ENCODE peak calls at places on chromosomes 1 and 21, in five cellular contexts. One of them, this sample, is unnamed.

GRCh38 chr1:244444854-244445253 is 6.9 kb downstream of the ADSS2 start:
- DNase-seq in GM23248: peak; percentile 52
- DNase-seq in Karpas-422: no peak
- DNase-seq in IMR-90: no peak
- DNase-seq in PC-9: no peak
- DNase-seq in this sample: no peak

GRCh38 chr1:241627453-241628329 is 12.5 kb downstream of the CHML start:
- DNase-seq in GM23248: peak; percentile 87
- DNase-seq in Karpas-422: peak; percentile 86
- DNase-seq in IMR-90: peak; percentile 86
- DNase-seq in PC-9: peak; percentile 64
- DNase-seq in this sample: peak; percentile 57

GRCh38 chr1:115727706-115728249 is 40.7 kb downstream of the CASQ2 start:
- DNase-seq in GM23248: peak; percentile 82
- DNase-seq in Karpas-422: no peak
- DNase-seq in IMR-90: peak; percentile 75
- DNase-seq in PC-9: peak; percentile 85
- DNase-seq in this sample: no peak

GRCh38 chr1:60298290-60298689 is 224.7 kb upstream of the C1orf87 start:
- DNase-seq in GM23248: no peak
- DNase-seq in Karpas-422: no peak
- DNase-seq in IMR-90: no peak
- DNase-seq in PC-9: no peak
- DNase-seq in this sample: no peak

GRCh38 chr1:111481387-111482221 is 7.8 kb downstream of the C1orf162 start:
- DNase-seq in GM23248: peak; percentile 86
- DNase-seq in Karpas-422: peak; percentile 86
- DNase-seq in IMR-90: peak; percentile 66
- DNase-seq in PC-9: peak; percentile 80
- DNase-seq in this sample: no peak

GRCh38 chr1:211517006-211517405 is 25.0 kb upstream of the RD3 start:
- DNase-seq in GM23248: no peak
- DNase-seq in Karpas-422: peak; percentile 49
- DNase-seq in IMR-90: no peak
- DNase-seq in PC-9: peak; percentile 88
- DNase-seq in this sample: no peak

GRCh38 chr1:53069663-53070327 is 7.8 kb downstream of the PODN start:
- DNase-seq in GM23248: no peak
- DNase-seq in Karpas-422: no peak
- DNase-seq in IMR-90: no peak
- DNase-seq in PC-9: no peak
- DNase-seq in this sample: no peak

GRCh38 chr1:53112271-53112774 is 30.1 kb downstream of the SLC1A7 start:
- DNase-seq in GM23248: peak; percentile 87
- DNase-seq in Karpas-422: no peak
- DNase-seq in IMR-90: peak; percentile 87
- DNase-seq in PC-9: peak; percentile 76
- DNase-seq in this sample: no peak

GRCh38 chr1:19477284-19478240 is 7.8 kb downstream of the CAPZB start:
- DNase-seq in GM23248: no peak
- DNase-seq in Karpas-422: no peak
- DNase-seq in IMR-90: no peak
- DNase-seq in PC-9: no peak
- DNase-seq in this sample: no peak

GRCh38 chr1:236394905-236395779 is 1.1 kb downstream of the EDARADD start:
- DNase-seq in GM23248: peak; percentile 45
- DNase-seq in Karpas-422: no peak
- DNase-seq in IMR-90: no peak
- DNase-seq in PC-9: no peak
- DNase-seq in this sample: no peak

GRCh38 chr1:47624531-47624930 is 186.7 kb downstream of the FOXD2 start:
- DNase-seq in GM23248: no peak
- DNase-seq in Karpas-422: peak; percentile 74
- DNase-seq in IMR-90: no peak
- DNase-seq in PC-9: no peak
- DNase-seq in this sample: no peak

GRCh38 chr1:157155658-157156057 is 17.5 kb upstream of the ETV3 start:
- DNase-seq in GM23248: peak; percentile 36
- DNase-seq in Karpas-422: no peak
- DNase-seq in IMR-90: no peak
- DNase-seq in PC-9: no peak
- DNase-seq in this sample: no peak

GRCh38 chr1:153232553-153232952 is 15.2 kb downstream of the PRR9 start:
- DNase-seq in GM23248: no peak
- DNase-seq in Karpas-422: no peak
- DNase-seq in IMR-90: no peak
- DNase-seq in PC-9: peak; percentile 55
- DNase-seq in this sample: no peak

GRCh38 chr1:185916866-185917265 is 182.7 kb downstream of the HMCN1 start:
- DNase-seq in GM23248: peak; percentile 69
- DNase-seq in Karpas-422: no peak
- DNase-seq in IMR-90: peak; percentile 31
- DNase-seq in PC-9: no peak
- DNase-seq in this sample: no peak

GRCh38 chr1:159867322-159868064 is 5.0 kb upstream of the VSIG8 start:
- DNase-seq in GM23248: peak; percentile 22
- DNase-seq in Karpas-422: no peak
- DNase-seq in IMR-90: no peak
- DNase-seq in PC-9: no peak
- DNase-seq in this sample: no peak

GRCh38 chr1:23210351-23210785 is 6.9 kb downstream of the HTR1D start:
- DNase-seq in GM23248: peak; percentile 30
- DNase-seq in Karpas-422: no peak
- DNase-seq in IMR-90: no peak
- DNase-seq in PC-9: no peak
- DNase-seq in this sample: no peak

GRCh38 chr1:168623003-168623828 is 46.8 kb downstream of the XCL1 start:
- DNase-seq in GM23248: peak; percentile 96
- DNase-seq in Karpas-422: no peak
- DNase-seq in IMR-90: peak; percentile 30
- DNase-seq in PC-9: peak; percentile 89
- DNase-seq in this sample: no peak

GRCh38 chr1:221725683-221726330 is 16.1 kb downstream of the DUSP10 start:
- DNase-seq in GM23248: peak; percentile 83
- DNase-seq in Karpas-422: no peak
- DNase-seq in IMR-90: peak; percentile 60
- DNase-seq in PC-9: no peak
- DNase-seq in this sample: no peak

GRCh38 chr1:204889681-204890373 is 19.2 kb downstream of the NFASC start:
- DNase-seq in GM23248: peak; percentile 17
- DNase-seq in Karpas-422: no peak
- DNase-seq in IMR-90: no peak
- DNase-seq in PC-9: no peak
- DNase-seq in this sample: no peak

GRCh38 chr1:94884101-94884875 is 42.6 kb downstream of the CNN3 start:
- DNase-seq in GM23248: peak; percentile 84
- DNase-seq in Karpas-422: no peak
- DNase-seq in IMR-90: peak; percentile 76
- DNase-seq in PC-9: no peak
- DNase-seq in this sample: no peak

GRCh38 chr1:36576118-36576517 is 93.4 kb upstream of the CSF3R start:
- DNase-seq in GM23248: peak; percentile 61
- DNase-seq in Karpas-422: peak; percentile 86
- DNase-seq in IMR-90: peak; percentile 19
- DNase-seq in PC-9: peak; percentile 48
- DNase-seq in this sample: no peak

GRCh38 chr1:2378441-2378851 is 12.9 kb downstream of the MORN1 start:
- DNase-seq in GM23248: no peak
- DNase-seq in Karpas-422: no peak
- DNase-seq in IMR-90: no peak
- DNase-seq in PC-9: no peak
- DNase-seq in this sample: no peak

GRCh38 chr1:220824031-220824989 is 37.6 kb downstream of the MTARC1 start:
- DNase-seq in GM23248: no peak
- DNase-seq in Karpas-422: no peak
- DNase-seq in IMR-90: peak; percentile 27
- DNase-seq in PC-9: no peak
- DNase-seq in this sample: no peak

GRCh38 chr1:65527211-65527610 is 106.7 kb downstream of the LEPR start:
- DNase-seq in GM23248: peak; percentile 88
- DNase-seq in Karpas-422: no peak
- DNase-seq in IMR-90: peak; percentile 41
- DNase-seq in PC-9: no peak
- DNase-seq in this sample: no peak

GRCh38 chr1:99365121-99365520 is 100.8 kb downstream of the PLPPR4 start:
- DNase-seq in GM23248: no peak
- DNase-seq in Karpas-422: no peak
- DNase-seq in IMR-90: no peak
- DNase-seq in PC-9: no peak
- DNase-seq in this sample: no peak

DNA sequence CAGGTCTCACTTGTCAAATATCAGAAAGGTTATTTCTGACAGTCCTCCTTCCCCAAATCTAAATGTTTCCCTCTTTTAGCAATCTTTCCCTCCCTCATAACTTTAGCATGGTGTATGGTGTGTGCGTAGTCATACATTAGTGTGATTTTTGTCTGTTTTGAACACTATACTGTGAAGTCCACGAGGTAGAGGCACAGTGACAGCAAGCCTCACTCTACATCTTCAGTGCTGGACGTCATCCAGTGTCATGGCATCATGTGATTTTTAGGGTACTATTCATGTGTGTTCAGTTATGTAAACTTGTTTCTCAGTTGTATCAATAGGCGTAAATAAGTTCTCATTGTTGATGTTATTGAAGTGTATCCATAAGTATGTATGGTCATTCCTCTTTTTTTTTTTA is 39.1 kb downstream of the DYRK1A start:
- DNase-seq in GM23248: no peak
- DNase-seq in Karpas-422: peak; percentile 61
- DNase-seq in IMR-90: no peak
- DNase-seq in PC-9: no peak
- DNase-seq in this sample: no peak
- H3K4me2 ChIP-seq in GM23248: no peak overlapping the region
- H3K4me2 ChIP-seq in Karpas-422: peak overlapping the region; percentile 5
- H3K4me2 ChIP-seq in IMR-90: no peak overlapping the region
- H3K4me2 ChIP-seq in PC-9: no peak overlapping the region
- H3K4me2 ChIP-seq in this sample: no peak overlapping the region

DNA sequence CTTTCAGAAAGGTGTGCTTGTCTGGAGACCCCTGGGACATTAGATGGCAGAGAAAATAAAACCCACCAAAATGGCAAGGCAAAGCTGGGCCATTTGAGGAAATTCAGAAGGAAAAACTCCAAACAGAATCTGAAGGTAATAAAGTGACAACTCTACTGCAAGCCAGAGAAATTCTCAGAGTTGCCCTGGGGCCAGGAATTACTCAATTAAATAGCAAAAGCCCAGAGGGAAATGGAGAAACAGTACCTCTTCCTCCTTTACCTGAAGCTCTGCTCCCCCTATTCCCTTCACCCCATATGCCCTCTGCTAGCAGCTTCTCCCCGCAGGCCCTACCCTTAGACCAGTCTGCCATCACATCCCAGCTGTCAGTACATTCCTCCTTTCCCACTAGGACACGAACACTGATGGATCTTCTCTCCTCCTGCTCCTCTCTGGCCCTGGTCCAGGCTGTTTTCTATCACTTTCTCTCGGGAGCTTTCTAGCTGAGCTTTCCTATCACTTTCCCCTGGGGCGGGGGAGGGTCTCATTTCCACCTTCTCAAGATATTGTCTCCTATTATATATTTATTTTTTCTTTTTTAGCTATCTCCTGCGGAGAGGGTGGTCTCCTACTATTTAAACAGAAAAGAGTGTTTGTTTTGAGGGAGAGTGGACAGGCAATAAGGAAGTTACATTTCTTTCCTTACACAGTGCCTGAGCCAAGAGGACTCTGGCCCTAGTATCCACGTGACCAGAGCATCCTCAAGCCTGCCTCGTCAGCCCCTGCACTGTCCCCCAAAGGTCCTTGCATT is 47.7 kb upstream of the RBM15 start:
- DNase-seq in GM23248: peak; percentile 34
- DNase-seq in Karpas-422: no peak
- DNase-seq in IMR-90: no peak
- DNase-seq in PC-9: peak; percentile 64
- DNase-seq in this sample: no peak
- H3K4me3 ChIP-seq in GM23248: no peak overlapping the region
- H3K4me3 ChIP-seq in Karpas-422: no peak overlapping the region
- H3K4me3 ChIP-seq in IMR-90: no peak overlapping the region
- H3K4me3 ChIP-seq in PC-9: no peak overlapping the region
- H3K4me3 ChIP-seq in this sample: no peak overlapping the region

GRCh38 chr1:58290685-58291372 is 255.7 kb downstream of the OMA1 start:
- DNase-seq in GM23248: peak; percentile 47
- DNase-seq in Karpas-422: peak; percentile 50
- DNase-seq in IMR-90: peak; percentile 16
- DNase-seq in PC-9: peak; percentile 47
- DNase-seq in this sample: no peak

GRCh38 chr1:58283380-58284338 is 262.9 kb downstream of the OMA1 start:
- DNase-seq in GM23248: peak; percentile 7
- DNase-seq in Karpas-422: no peak
- DNase-seq in IMR-90: no peak
- DNase-seq in PC-9: no peak
- DNase-seq in this sample: no peak

GRCh38 chr1:58293388-58293787 is 253.1 kb downstream of the OMA1 start:
- DNase-seq in GM23248: no peak
- DNase-seq in Karpas-422: no peak
- DNase-seq in IMR-90: no peak
- DNase-seq in PC-9: no peak
- DNase-seq in this sample: no peak

GRCh38 chr1:58287894-58288623 is 258.5 kb downstream of the OMA1 start:
- DNase-seq in GM23248: no peak
- DNase-seq in Karpas-422: no peak
- DNase-seq in IMR-90: no peak
- DNase-seq in PC-9: no peak
- DNase-seq in this sample: no peak

DNA sequence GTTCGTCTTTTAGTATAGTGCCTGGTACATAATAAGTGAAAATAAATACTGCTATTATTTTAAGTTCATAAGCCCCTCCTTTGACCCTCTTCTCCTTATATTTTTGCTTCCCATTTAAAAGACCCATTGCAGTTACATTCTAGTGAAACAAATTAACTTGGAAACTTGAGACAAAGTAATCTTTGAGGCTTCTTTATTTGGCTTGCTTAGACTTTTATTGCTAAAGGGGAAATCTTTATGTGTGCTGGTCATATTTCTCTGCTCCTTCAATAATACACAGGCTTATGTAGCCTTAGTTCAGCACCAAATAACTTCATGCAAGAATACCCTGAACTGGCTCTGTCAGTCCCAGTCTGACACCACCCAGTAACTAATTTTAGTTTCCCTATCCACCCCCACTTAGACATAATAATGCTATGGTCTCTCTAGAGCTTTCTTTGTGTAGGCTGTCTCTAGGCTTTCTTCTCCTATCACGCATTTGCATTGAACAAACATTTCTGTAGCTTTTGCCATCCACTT is 257.8 kb downstream of the OMA1 start:
- DNase-seq in GM23248: no peak
- DNase-seq in Karpas-422: no peak
- DNase-seq in IMR-90: no peak
- DNase-seq in PC-9: no peak
- DNase-seq in this sample: no peak
- H3K4me2 ChIP-seq in GM23248: no peak overlapping the region
- H3K4me2 ChIP-seq in Karpas-422: no peak overlapping the region
- H3K4me2 ChIP-seq in IMR-90: no peak overlapping the region
- H3K4me2 ChIP-seq in PC-9: no peak overlapping the region
- H3K4me2 ChIP-seq in this sample: no peak overlapping the region

DNA sequence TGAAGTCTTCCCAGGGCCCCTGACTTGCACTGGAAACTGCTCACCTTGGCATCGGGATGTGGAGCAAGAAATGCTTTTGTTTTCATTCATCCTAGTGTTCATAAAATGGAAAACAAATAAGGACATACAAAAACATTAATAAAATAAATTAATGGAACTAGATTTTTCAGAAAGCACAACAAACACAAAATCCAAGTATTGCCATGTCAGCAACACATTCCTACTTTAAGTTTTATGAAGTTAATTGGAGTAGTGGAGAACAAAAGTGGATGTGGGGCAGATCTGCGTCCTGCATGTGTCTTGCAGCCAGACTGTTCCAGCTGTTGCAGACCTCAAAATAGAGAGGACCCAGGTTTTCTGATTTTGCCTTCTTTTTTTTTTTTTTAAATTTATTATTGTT is 32.9 kb downstream of the PRMT2 start:
- DNase-seq in GM23248: no peak
- DNase-seq in Karpas-422: no peak
- DNase-seq in IMR-90: no peak
- DNase-seq in PC-9: no peak
- DNase-seq in this sample: no peak
- H3K4me3 ChIP-seq in GM23248: peak overlapping the region; percentile 81
- H3K4me3 ChIP-seq in Karpas-422: peak overlapping the region; percentile 66
- H3K4me3 ChIP-seq in IMR-90: no peak overlapping the region
- H3K4me3 ChIP-seq in PC-9: peak overlapping the region; percentile 65
- H3K4me3 ChIP-seq in this sample: peak overlapping the region; percentile 49